ENCODE peak calls at places on chromosomes 6 and 20, in six cellular contexts. One of them, this sample, is unnamed. For H3K9me3 and H3K36me3, the result is how much of the 10 kb centered on the place peaks cover.

GRCh38 chr6:46051962-46052361 is 36.3 kb upstream of the CLIC5 start:
- DNase-seq in Panc1: no peak
- DNase-seq in endodermal cell: no peak
- DNase-seq in adrenal gland: no peak
- DNase-seq in breast epithelium: no peak
- DNase-seq in SK-N-MC: no peak
- DNase-seq in this sample: no peak

GRCh38 chr6:5499644-5500306 is 238.5 kb downstream of the FARS2 start:
- DNase-seq in Panc1: no peak
- DNase-seq in endodermal cell: no peak
- DNase-seq in adrenal gland: no peak
- DNase-seq in breast epithelium: no peak
- DNase-seq in SK-N-MC: no peak
- DNase-seq in this sample: no peak

GRCh38 chr20:46934746-46935283 is 40.2 kb downstream of the EYA2 start:
- DNase-seq in Panc1: no peak
- DNase-seq in endodermal cell: no peak
- DNase-seq in adrenal gland: no peak
- DNase-seq in breast epithelium: no peak
- DNase-seq in SK-N-MC: no peak
- DNase-seq in this sample: no peak

GRCh38 chr6:5730586-5731263 is 276.0 kb downstream of the NRN1 start:
- DNase-seq in Panc1: no peak
- DNase-seq in endodermal cell: no peak
- DNase-seq in adrenal gland: no peak
- DNase-seq in breast epithelium: no peak
- DNase-seq in SK-N-MC: no peak
- DNase-seq in this sample: no peak

GRCh38 chr20:31475032-31475431 is at the start of the genes DEFB124 and REM1:
- DNase-seq in Panc1: no peak
- DNase-seq in endodermal cell: peak
- DNase-seq in adrenal gland: no peak
- DNase-seq in breast epithelium: no peak
- DNase-seq in SK-N-MC: no peak
- DNase-seq in this sample: no peak

GRCh38 chr6:107032051-107032450 is 4.1 kb downstream of the MTRES1 start:
- DNase-seq in Panc1: no peak
- DNase-seq in endodermal cell: no peak
- DNase-seq in adrenal gland: no peak
- DNase-seq in breast epithelium: no peak
- DNase-seq in SK-N-MC: no peak
- DNase-seq in this sample: no peak

GRCh38 chr6:53331678-53332077 is 17.1 kb downstream of the ELOVL5 start:
- DNase-seq in Panc1: no peak
- DNase-seq in endodermal cell: no peak
- DNase-seq in adrenal gland: no peak
- DNase-seq in breast epithelium: no peak
- DNase-seq in SK-N-MC: no peak
- DNase-seq in this sample: no peak

GRCh38 chr20:63736893-63737689 is 627 bp downstream of the LIME1 start:
- DNase-seq in Panc1: no peak
- DNase-seq in endodermal cell: peak
- DNase-seq in adrenal gland: no peak
- DNase-seq in breast epithelium: no peak
- DNase-seq in SK-N-MC: no peak
- DNase-seq in this sample: no peak

GRCh38 chr20:24850206-24850605 is 98.9 kb upstream of the CST7 start:
- DNase-seq in Panc1: no peak
- DNase-seq in endodermal cell: no peak
- DNase-seq in adrenal gland: no peak
- DNase-seq in breast epithelium: no peak
- DNase-seq in SK-N-MC: no peak
- DNase-seq in this sample: no peak

GRCh38 chr20:38867062-38867359 is 59.2 kb upstream of the FAM83D start:
- DNase-seq in Panc1: no peak
- DNase-seq in endodermal cell: no peak
- DNase-seq in adrenal gland: no peak
- DNase-seq in breast epithelium: no peak
- DNase-seq in SK-N-MC: no peak
- DNase-seq in this sample: no peak

GRCh38 chr20:32201296-32201976 is 6.1 kb downstream of the PLAGL2 start:
- DNase-seq in Panc1: no peak
- DNase-seq in endodermal cell: no peak
- DNase-seq in adrenal gland: no peak
- DNase-seq in breast epithelium: no peak
- DNase-seq in SK-N-MC: no peak
- DNase-seq in this sample: no peak

GRCh38 chr6:113564401-113565161 is 292.6 kb upstream of the MARCKS start:
- DNase-seq in Panc1: no peak
- DNase-seq in endodermal cell: peak
- DNase-seq in adrenal gland: peak
- DNase-seq in breast epithelium: peak
- DNase-seq in SK-N-MC: peak
- DNase-seq in this sample: peak

GRCh38 chr6:69370763-69371162 is 426.0 kb downstream of the LMBRD1 start:
- DNase-seq in Panc1: no peak
- DNase-seq in endodermal cell: no peak
- DNase-seq in adrenal gland: no peak
- DNase-seq in breast epithelium: no peak
- DNase-seq in SK-N-MC: no peak
- DNase-seq in this sample: no peak

GRCh38 chr6:132011582-132011981 is 60.4 kb upstream of the CCN2 start:
- DNase-seq in Panc1: no peak
- DNase-seq in endodermal cell: no peak
- DNase-seq in adrenal gland: no peak
- DNase-seq in breast epithelium: no peak
- DNase-seq in SK-N-MC: peak
- DNase-seq in this sample: peak

GRCh38 chr20:58048096-58048702 is 180.3 kb downstream of the ANKRD60 start:
- DNase-seq in Panc1: no peak
- DNase-seq in endodermal cell: peak
- DNase-seq in adrenal gland: peak
- DNase-seq in breast epithelium: peak
- DNase-seq in SK-N-MC: peak
- DNase-seq in this sample: peak

GRCh38 chr6:127288705-127289104 is 22.0 kb downstream of the RNF146 start:
- DNase-seq in Panc1: no peak
- DNase-seq in endodermal cell: no peak
- DNase-seq in adrenal gland: no peak
- DNase-seq in breast epithelium: no peak
- DNase-seq in SK-N-MC: no peak
- DNase-seq in this sample: no peak

GRCh38 chr6:112618796-112619195 is 271.7 kb downstream of the RFPL4B start:
- DNase-seq in Panc1: no peak
- DNase-seq in endodermal cell: peak
- DNase-seq in adrenal gland: no peak
- DNase-seq in breast epithelium: no peak
- DNase-seq in SK-N-MC: no peak
- DNase-seq in this sample: no peak

GRCh38 chr6:3403244-3404154 is 53.4 kb downstream of the SLC22A23 start:
- DNase-seq in Panc1: no peak
- DNase-seq in endodermal cell: peak
- DNase-seq in adrenal gland: no peak
- DNase-seq in breast epithelium: no peak
- DNase-seq in SK-N-MC: no peak
- DNase-seq in this sample: no peak

GRCh38 chr20:43988451-43988850 is 73.8 kb downstream of the TOX2 start:
- DNase-seq in Panc1: no peak
- DNase-seq in endodermal cell: no peak
- DNase-seq in adrenal gland: peak
- DNase-seq in breast epithelium: no peak
- DNase-seq in SK-N-MC: no peak
- DNase-seq in this sample: no peak

GRCh38 chr6:53673138-53673801 is 7.7 kb upstream of the KLHL31 start:
- DNase-seq in Panc1: peak
- DNase-seq in endodermal cell: no peak
- DNase-seq in adrenal gland: peak
- DNase-seq in breast epithelium: no peak
- DNase-seq in SK-N-MC: peak
- DNase-seq in this sample: peak

GRCh38 chr20:62736026-62736406 is 27.4 kb downstream of the NTSR1 start:
- DNase-seq in Panc1: no peak
- DNase-seq in endodermal cell: no peak
- DNase-seq in adrenal gland: no peak
- DNase-seq in breast epithelium: no peak
- DNase-seq in SK-N-MC: no peak
- DNase-seq in this sample: no peak

GRCh38 chr6:150373260-150373701 is 4.5 kb downstream of the IYD start:
- DNase-seq in Panc1: no peak
- DNase-seq in endodermal cell: no peak
- DNase-seq in adrenal gland: no peak
- DNase-seq in breast epithelium: no peak
- DNase-seq in SK-N-MC: no peak
- DNase-seq in this sample: peak

GRCh38 chr6:26383624-26384417 is 913 bp downstream of the BTN2A2 start:
- DNase-seq in Panc1: no peak
- DNase-seq in endodermal cell: peak
- DNase-seq in adrenal gland: peak
- DNase-seq in breast epithelium: peak
- DNase-seq in SK-N-MC: no peak
- DNase-seq in this sample: peak

GRCh38 chr6:113805167-113805835 is 51.8 kb upstream of the MARCKS start:
- DNase-seq in Panc1: no peak
- DNase-seq in endodermal cell: no peak
- DNase-seq in adrenal gland: no peak
- DNase-seq in breast epithelium: no peak
- DNase-seq in SK-N-MC: no peak
- DNase-seq in this sample: no peak

GRCh38 chr6:52802806-52803205 is 810 bp downstream of the GSTA1 start:
- DNase-seq in Panc1: no peak
- DNase-seq in endodermal cell: no peak
- DNase-seq in adrenal gland: no peak
- DNase-seq in breast epithelium: no peak
- DNase-seq in SK-N-MC: no peak
- DNase-seq in this sample: no peak

GRCh38 chr6:35318200-35318844 is 20.7 kb downstream of the DEF6 start:
- DNase-seq in Panc1: no peak
- DNase-seq in endodermal cell: peak
- DNase-seq in adrenal gland: peak
- DNase-seq in breast epithelium: no peak
- DNase-seq in SK-N-MC: no peak
- DNase-seq in this sample: peak

GRCh38 chr6:89630488-89630887 is 8.1 kb downstream of the LYRM2 start:
- DNase-seq in Panc1: no peak
- DNase-seq in endodermal cell: no peak
- DNase-seq in adrenal gland: no peak
- DNase-seq in breast epithelium: no peak
- DNase-seq in SK-N-MC: no peak
- DNase-seq in this sample: no peak

GRCh38 chr6:145749632-145750031 is 14.3 kb upstream of the EPM2A start:
- DNase-seq in Panc1: no peak
- DNase-seq in endodermal cell: no peak
- DNase-seq in adrenal gland: no peak
- DNase-seq in breast epithelium: no peak
- DNase-seq in SK-N-MC: no peak
- DNase-seq in this sample: peak

DNA sequence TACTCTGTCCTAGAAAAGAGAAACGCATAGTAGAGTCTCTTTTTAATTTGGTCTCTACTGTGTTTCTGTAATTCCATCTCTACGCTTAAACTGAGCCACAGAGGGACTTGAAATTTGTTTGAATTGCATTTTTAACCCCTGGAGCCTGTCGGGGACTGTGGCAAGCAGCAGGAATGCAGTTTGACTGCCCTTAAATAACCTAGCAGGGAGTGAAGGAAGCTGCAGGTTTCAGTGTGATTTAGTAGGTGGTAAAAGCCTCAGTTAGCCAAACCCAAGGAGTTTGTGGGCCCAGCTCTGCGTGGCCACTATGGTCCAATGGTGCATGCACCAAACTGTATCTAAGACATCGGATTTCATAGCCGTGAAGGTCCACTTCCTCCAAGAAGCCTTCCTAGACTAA is 70.3 kb upstream of the MC3R start:
- DNase-seq in Panc1: no peak
- DNase-seq in endodermal cell: no peak
- DNase-seq in adrenal gland: no peak
- DNase-seq in breast epithelium: no peak
- DNase-seq in SK-N-MC: no peak
- DNase-seq in this sample: no peak
- H3K9me3 ChIP-seq in Panc1: under half
- H3K9me3 ChIP-seq in endodermal cell: half or more
- H3K9me3 ChIP-seq in adrenal gland: under half
- H3K9me3 ChIP-seq in breast epithelium: under half
- H3K9me3 ChIP-seq in SK-N-MC: under half
- H3K9me3 ChIP-seq in this sample: under half

DNA sequence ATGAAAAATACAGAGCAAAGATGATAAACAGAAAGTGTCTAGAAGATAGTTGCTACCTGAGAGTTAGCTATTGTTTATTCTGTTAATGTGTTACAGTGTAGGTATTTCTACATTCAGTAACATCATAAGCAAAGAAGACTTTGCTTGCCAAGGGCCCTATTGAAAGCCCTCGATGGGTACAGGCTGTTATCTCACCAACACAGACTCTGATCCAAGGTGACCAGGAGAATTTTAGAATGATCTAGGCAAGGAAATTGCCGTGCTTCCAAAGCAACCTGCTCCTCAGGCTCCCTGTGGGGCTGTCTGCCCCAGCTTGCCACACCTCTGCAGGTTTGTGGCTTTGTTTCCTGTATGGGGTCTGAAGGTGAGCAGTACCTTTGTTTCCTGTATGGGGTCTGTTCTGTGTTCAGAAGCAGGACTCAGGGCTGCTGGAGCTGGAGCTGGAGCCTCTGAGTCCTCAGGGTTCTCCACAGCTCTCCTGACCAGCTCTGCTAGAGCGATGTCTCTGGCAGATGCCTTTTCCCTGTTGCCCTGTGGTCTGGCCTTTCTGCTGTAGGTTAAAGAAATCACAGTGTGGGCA is 32.5 kb downstream of the PHACTR3 start:
- DNase-seq in Panc1: no peak
- DNase-seq in endodermal cell: no peak
- DNase-seq in adrenal gland: peak
- DNase-seq in breast epithelium: no peak
- DNase-seq in SK-N-MC: no peak
- DNase-seq in this sample: no peak
- H3K36me3 ChIP-seq in Panc1: under half
- H3K36me3 ChIP-seq in endodermal cell: under half
- H3K36me3 ChIP-seq in adrenal gland: under half
- H3K36me3 ChIP-seq in breast epithelium: under half
- H3K36me3 ChIP-seq in SK-N-MC: under half
- H3K36me3 ChIP-seq in this sample: under half

GRCh38 chr20:49283176-49283702 is 5.4 kb upstream of the ZNFX1 start:
- DNase-seq in Panc1: no peak
- DNase-seq in endodermal cell: peak
- DNase-seq in adrenal gland: no peak
- DNase-seq in breast epithelium: no peak
- DNase-seq in SK-N-MC: no peak
- DNase-seq in this sample: no peak
- H3K9me3 ChIP-seq in Panc1: under half
- H3K9me3 ChIP-seq in endodermal cell: half or more
- H3K9me3 ChIP-seq in adrenal gland: under half
- H3K9me3 ChIP-seq in breast epithelium: half or more
- H3K9me3 ChIP-seq in SK-N-MC: under half
- H3K9me3 ChIP-seq in this sample: under half

DNA sequence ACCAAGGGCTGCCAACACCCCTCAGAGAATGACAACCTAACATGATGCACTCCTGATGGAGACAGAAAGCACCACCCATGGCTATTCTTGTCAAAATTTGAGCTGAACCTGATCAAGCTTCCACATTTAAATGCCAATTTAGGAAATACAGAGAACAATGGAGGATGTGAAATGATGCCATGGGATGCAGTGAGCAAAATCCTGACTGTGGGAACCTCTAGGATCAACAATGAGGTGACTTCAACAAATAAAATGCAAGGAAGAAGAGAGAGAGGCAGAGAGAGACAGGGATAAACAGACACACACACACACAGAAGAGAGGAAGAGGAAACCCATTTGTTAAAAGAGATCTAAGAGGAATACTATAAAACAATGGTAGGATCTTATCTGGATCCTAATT is 119.6 kb upstream of the NUP153 start:
- DNase-seq in Panc1: no peak
- DNase-seq in endodermal cell: peak
- DNase-seq in adrenal gland: no peak
- DNase-seq in breast epithelium: no peak
- DNase-seq in SK-N-MC: no peak
- DNase-seq in this sample: no peak
- H3K36me3 ChIP-seq in Panc1: under half
- H3K36me3 ChIP-seq in endodermal cell: half or more
- H3K36me3 ChIP-seq in adrenal gland: under half
- H3K36me3 ChIP-seq in breast epithelium: under half
- H3K36me3 ChIP-seq in SK-N-MC: under half
- H3K36me3 ChIP-seq in this sample: under half